ENCODE peak calls at places on chromosome 4, in eight cellular contexts. I is CD8-positive, alpha-beta memory T cell; A is upper lobe of right lung; P is tibial nerve; K is dorsolateral prefrontal cortex; U is heart left ventricle; M is esophagus squamous epithelium; C is iPS DF 6.9. L is an unnamed sample.

GRCh38 chr4:24471623-24472510 is 112.5 kb downstream of the DHX15 start:
- DNase-seq in U (peak; percentile 22), C (no peak), I (no peak), A (no peak), M (no peak), P (no peak), K (no peak), L (no peak)

GRCh38 chr4:40992472-40993298 is 221.7 kb downstream of the APBB2 start:
- DNase-seq in M (no peak), K (no peak), C (no peak), I (no peak), P (no peak), U (no peak), A (no peak), L (peak; percentile 28)

GRCh38 chr4:168815373-168816345 is 194.4 kb downstream of the CBR4 start:
- DNase-seq in C (no peak), M (no peak), P (no peak), I (no peak), A (no peak), U (no peak), K (no peak), L (no peak)

GRCh38 chr4:102574317-102574716 is 73.2 kb downstream of the NFKB1 start:
- DNase-seq in A (no peak), K (no peak), P (no peak), U (no peak), C (no peak), M (no peak), I (no peak), L (no peak)

GRCh38 chr4:157079441-157079840 is 3.5 kb downstream of the GLRB start:
- DNase-seq in M (no peak), A (no peak), U (peak; percentile 23), C (no peak), K (no peak), P (no peak), I (no peak), L (no peak)

GRCh38 chr4:103915224-103915869 is 195.6 kb upstream of the TACR3 start:
- DNase-seq in I (no peak), C (peak; percentile 11), A (no peak), K (no peak), U (no peak), P (no peak), M (no peak), L (no peak)

GRCh38 chr4:94595880-94596483 is 144.2 kb downstream of the PDLIM5 start:
- DNase-seq in M (no peak), K (no peak), C (no peak), P (no peak), U (no peak), A (no peak), I (no peak), L (no peak)

GRCh38 chr4:28686618-28687017 is 1826.0 kb downstream of the STIM2 start:
- DNase-seq in M (no peak), K (no peak), C (peak; percentile 50), U (no peak), P (no peak), I (no peak), A (no peak), L (no peak)

GRCh38 chr4:159481936-159482335 is 379.1 kb downstream of the RAPGEF2 start:
- DNase-seq in C (no peak), K (no peak), U (no peak), P (no peak), M (no peak), A (no peak), I (no peak), L (no peak)

GRCh38 chr4:168765726-168766125 is 244.3 kb downstream of the CBR4 start:
- DNase-seq in K (no peak), U (peak; percentile 52), C (no peak), I (no peak), M (no peak), A (no peak), P (no peak), L (no peak)

GRCh38 chr4:186081202-186081807 is 12.3 kb downstream of the TLR3 start:
- DNase-seq in K (no peak), P (no peak), U (no peak), C (peak; percentile 80), I (no peak), M (no peak), A (no peak), L (no peak)

GRCh38 chr4:109155112-109155511 is 147.3 kb downstream of the COL25A1 start:
- DNase-seq in I (no peak), C (no peak), K (no peak), M (no peak), A (no peak), U (no peak), P (no peak), L (no peak)

GRCh38 chr4:184453402-184454160 is 20.8 kb downstream of the IRF2 start:
- DNase-seq in M (no peak), U (no peak), C (no peak), K (no peak), A (no peak), P (no peak), I (peak; percentile 60), L (peak; percentile 72)

GRCh38 chr4:112885897-112886296 is 163.6 kb upstream of the ANK2 start:
- DNase-seq in I (no peak), U (no peak), M (no peak), K (no peak), A (no peak), C (no peak), P (no peak), L (no peak)

GRCh38 chr4:112888617-112889016 is 160.8 kb upstream of the ANK2 start:
- DNase-seq in A (no peak), K (no peak), P (no peak), C (no peak), I (no peak), M (no peak), U (no peak), L (no peak)

GRCh38 chr4:112894480-112894879 is 155.0 kb upstream of the ANK2 start:
- DNase-seq in C (no peak), M (no peak), K (no peak), U (no peak), A (no peak), P (no peak), I (no peak), L (no peak)

GRCh38 chr4:112889199-112889598 is 160.3 kb upstream of the ANK2 start:
- DNase-seq in I (no peak), U (no peak), C (no peak), M (no peak), A (no peak), P (no peak), K (no peak), L (no peak)

GRCh38 chr4:112889619-112890294 is 159.7 kb upstream of the ANK2 start:
- DNase-seq in K (no peak), P (no peak), I (no peak), A (no peak), M (no peak), C (no peak), U (no peak), L (no peak)
- H3K27ac ChIP-seq in K (peak overlapping the region; percentile 97), P (peak overlapping the region; percentile 71), I (no peak overlapping the region), A (no peak overlapping the region), M (peak overlapping the region; percentile 46), C (no peak overlapping the region), U (peak overlapping the region; percentile 54), L (peak overlapping the region; percentile 4)

GRCh38 chr4:37998225-37998624 is 38.0 kb downstream of the PTTG2 start:
- DNase-seq in I (no peak), A (no peak), U (no peak), P (no peak), K (no peak), C (no peak), M (no peak), L (no peak)

GRCh38 chr4:37993806-37994205 is 33.6 kb downstream of the PTTG2 start:
- DNase-seq in C (no peak), I (no peak), M (no peak), U (no peak), K (no peak), A (no peak), P (no peak), L (no peak)

GRCh38 chr4:37995981-37996770 is 36.0 kb downstream of the PTTG2 start:
- DNase-seq in A (no peak), C (no peak), I (no peak), M (no peak), P (no peak), U (peak; percentile 59), K (no peak), L (no peak)

GRCh38 chr4:37994569-37994968 is 34.4 kb downstream of the PTTG2 start:
- DNase-seq in U (no peak), P (no peak), A (no peak), C (no peak), M (no peak), I (no peak), K (no peak), L (no peak)

DNA sequence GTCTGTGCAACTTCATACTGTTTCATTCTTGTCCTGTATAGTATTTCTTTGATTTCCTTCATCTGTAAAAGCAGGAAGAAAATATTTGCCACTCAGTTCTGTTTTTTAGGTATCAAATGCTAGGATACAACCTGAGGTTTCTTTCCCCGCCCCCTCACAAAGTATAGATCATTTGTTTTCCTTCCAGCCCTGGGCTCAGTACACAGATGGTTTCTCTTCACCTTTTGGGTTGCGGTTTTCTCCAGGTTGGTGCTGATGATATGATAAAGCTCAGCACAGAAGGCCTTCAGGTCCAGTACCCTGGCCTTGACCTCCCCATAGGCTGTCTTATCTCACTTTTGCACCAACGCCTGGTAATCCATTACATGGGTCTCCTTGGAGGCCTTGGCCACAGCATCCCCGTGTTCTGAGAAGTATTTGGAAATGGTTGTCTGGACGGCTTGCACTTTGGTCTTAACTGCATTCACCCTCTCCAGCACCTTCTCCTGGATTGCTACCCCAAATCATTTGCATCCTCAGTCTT is 35.2 kb downstream of the PTTG2 start:
- DNase-seq in M (no peak), P (no peak), I (no peak), U (no peak), C (no peak), A (no peak), K (no peak), L (no peak)
- H3K27ac ChIP-seq in M (no peak overlapping the region), P (no peak overlapping the region), I (no peak overlapping the region), U (no peak overlapping the region), C (no peak overlapping the region), A (no peak overlapping the region), K (no peak overlapping the region), L (no peak overlapping the region)

DNA sequence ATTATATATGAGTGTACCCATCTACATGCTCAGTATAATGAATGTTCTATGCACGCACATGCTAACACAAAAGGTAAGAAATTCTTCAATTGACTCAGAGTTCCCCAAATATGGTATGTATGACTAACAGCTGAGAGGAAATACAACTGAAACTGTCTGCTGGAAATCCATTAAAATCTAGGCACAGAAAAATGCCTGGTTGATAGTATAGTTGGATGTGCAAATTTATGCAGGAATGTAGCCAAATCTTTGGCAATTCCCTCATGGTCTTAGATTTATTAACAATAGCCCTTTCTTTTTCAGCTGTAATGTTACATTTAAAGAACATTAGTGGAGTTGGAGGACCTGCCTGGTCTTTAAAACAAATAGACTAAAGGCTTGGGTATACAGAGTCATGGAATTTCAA is 5.5 kb downstream of the CAMK2D start:
- DNase-seq in A (no peak), K (no peak), P (no peak), M (no peak), C (no peak), I (no peak), U (no peak), L (no peak)
- H3K27ac ChIP-seq in A (no peak overlapping the region), K (peak overlapping the region; percentile 6), P (no peak overlapping the region), M (no peak overlapping the region), C (no peak overlapping the region), I (no peak overlapping the region), U (no peak overlapping the region), L (no peak overlapping the region)

GRCh38 chr4:75513529-75514130 is 573 bp downstream of the RCHY1 start:
- DNase-seq in I (no peak), M (no peak), U (no peak), C (no peak), A (no peak), P (no peak), K (no peak), L (no peak)
- H3K27ac ChIP-seq in I (peak overlapping the region; percentile 91), M (peak overlapping the region; percentile 99), U (peak overlapping the region; percentile 96), C (no peak overlapping the region), A (peak overlapping the region; percentile 97), P (peak overlapping the region; percentile 94), K (peak overlapping the region; percentile 97), L (peak overlapping the region; percentile 99)

L was measured in adrenal gland.